ENCODE peak calls at places on chromosomes 13 and 19, in six cellular contexts. S is mesendoderm, G is IMR-90, I is neuronal stem cell, K is mesenchymal stem cell, L is H1. U is an unnamed sample. For H3K27me3, the result is how much of the 10 kb centered on the place peaks cover.

GRCh38 chr13:98222081-98222554 is 45.0 kb upstream of the RNF113B start:
- DNase-seq in I (no peak), L (no peak), G (peak), K (peak), S (no peak), U (no peak)

GRCh38 chr19:33310606-33311325 is 8.4 kb upstream of the CEBPA start:
- DNase-seq in G (no peak), I (no peak), K (no peak), S (no peak), L (no peak), U (no peak)

GRCh38 chr19:4494691-4495064 is 22.6 kb downstream of the HDGFL2 start:
- DNase-seq in G (no peak), K (no peak), L (no peak), S (no peak), I (no peak), U (no peak)

GRCh38 chr13:32334676-32335075 is 19.4 kb downstream of the BRCA2 start:
- DNase-seq in G (peak), K (peak), L (no peak), S (peak), I (no peak), U (no peak)

GRCh38 chr13:104043184-104043583 is 977.0 kb upstream of the SLC10A2 start:
- DNase-seq in I (no peak), L (no peak), K (peak), S (no peak), G (peak), U (no peak)

GRCh38 chr13:19052931-19053330 is 128.7 kb downstream of the TUBA3C start:
- DNase-seq in L (no peak), K (no peak), S (no peak), G (no peak), I (no peak), U (no peak)

GRCh38 chr13:111265006-111265700 is 55.3 kb upstream of the TEX29 start:
- DNase-seq in I (no peak), G (no peak), K (no peak), L (peak), S (peak), U (no peak)

GRCh38 chr19:31332096-31332495 is 17.1 kb downstream of the TSHZ3 start:
- DNase-seq in K (peak), I (no peak), L (no peak), S (no peak), G (peak), U (no peak)

GRCh38 chr13:30103161-30103858 is 204.0 kb downstream of the KATNAL1 start:
- DNase-seq in K (no peak), G (no peak), I (no peak), L (no peak), S (no peak), U (no peak)

GRCh38 chr13:38687246-38688229 is 661 bp downstream of the FREM2 start:
- DNase-seq in L (peak), S (peak), I (no peak), K (peak), G (no peak), U (peak)

GRCh38 chr13:99304541-99304940 is 2.7 kb downstream of the GPR183 start:
- DNase-seq in K (no peak), S (no peak), G (no peak), L (no peak), I (no peak), U (no peak)

GRCh38 chr13:36346222-36347083 is at the start of gene SPART:
- DNase-seq in K (peak), I (peak), L (peak), G (peak), S (peak), U (peak)

GRCh38 chr13:46165485-46166220 is 16.3 kb downstream of the LCP1 start:
- DNase-seq in G (no peak), K (no peak), I (no peak), L (no peak), S (no peak), U (no peak)

GRCh38 chr13:80463673-80464352 is 122.9 kb upstream of the SPRY2 start:
- DNase-seq in L (no peak), G (no peak), S (no peak), I (no peak), K (no peak), U (no peak)

GRCh38 chr19:50702870-50703829 is 16.5 kb downstream of the SHANK1 start:
- DNase-seq in G (peak), K (no peak), I (no peak), L (no peak), S (no peak), U (no peak)

GRCh38 chr19:23116802-23117571 is at the start of gene ZNF730:
- DNase-seq in L (peak), S (peak), I (peak), K (peak), G (peak), U (peak)

GRCh38 chr19:13036366-13036976 is 41.2 kb downstream of the NFIX start:
- DNase-seq in G (peak), S (peak), L (no peak), I (no peak), K (no peak), U (no peak)

GRCh38 chr19:17246681-17247425 is 1.1 kb upstream of the NR2F6 start:
- DNase-seq in I (no peak), K (peak), S (no peak), L (peak), G (peak), U (no peak)

GRCh38 chr19:42131149-42132029 is 857 bp downstream of the POU2F2 start:
- DNase-seq in G (no peak), K (no peak), I (no peak), S (no peak), L (no peak), U (no peak)
- H3K27me3 ChIP-seq in G (under half), K (under half), I (half or more), S (under half), L (under half), U (under half)

GRCh38 chr13:22748866-22749586 is 431.8 kb upstream of the SGCG start:
- DNase-seq in G (no peak), K (no peak), S (no peak), L (no peak), I (no peak), U (no peak)

GRCh38 chr13:22740264-22740663 is 440.5 kb upstream of the SGCG start:
- DNase-seq in K (no peak), L (no peak), G (no peak), I (peak), S (peak), U (no peak)

GRCh38 chr13:22749626-22750025 is 431.2 kb upstream of the SGCG start:
- DNase-seq in L (no peak), S (no peak), I (no peak), G (no peak), K (no peak), U (no peak)

GRCh38 chr13:22744688-22745452 is 435.9 kb upstream of the SGCG start:
- DNase-seq in G (no peak), L (no peak), K (no peak), S (no peak), I (no peak), U (peak)
- H2BK15ac ChIP-seq in G (no peak), L (no peak), K (no peak), S (no peak), I (peak), U (no peak)

GRCh38 chr13:28494861-28495585 is at the start of gene FLT1:
- DNase-seq in L (peak), K (peak), S (peak), G (peak), I (peak), U (peak)

GRCh38 chr13:28499579-28499978 is 4.7 kb upstream of the FLT1 start:
- DNase-seq in I (no peak), K (peak), S (no peak), G (peak), L (no peak), U (no peak)

GRCh38 chr13:28498481-28499115 is 3.7 kb upstream of the FLT1 start:
- DNase-seq in I (no peak), G (no peak), L (no peak), S (no peak), K (no peak), U (no peak)

GRCh38 chr13:28495586-28496564 is 947 bp upstream of the FLT1 start:
- DNase-seq in I (no peak), K (no peak), S (peak), G (no peak), L (peak), U (no peak)

DNA sequence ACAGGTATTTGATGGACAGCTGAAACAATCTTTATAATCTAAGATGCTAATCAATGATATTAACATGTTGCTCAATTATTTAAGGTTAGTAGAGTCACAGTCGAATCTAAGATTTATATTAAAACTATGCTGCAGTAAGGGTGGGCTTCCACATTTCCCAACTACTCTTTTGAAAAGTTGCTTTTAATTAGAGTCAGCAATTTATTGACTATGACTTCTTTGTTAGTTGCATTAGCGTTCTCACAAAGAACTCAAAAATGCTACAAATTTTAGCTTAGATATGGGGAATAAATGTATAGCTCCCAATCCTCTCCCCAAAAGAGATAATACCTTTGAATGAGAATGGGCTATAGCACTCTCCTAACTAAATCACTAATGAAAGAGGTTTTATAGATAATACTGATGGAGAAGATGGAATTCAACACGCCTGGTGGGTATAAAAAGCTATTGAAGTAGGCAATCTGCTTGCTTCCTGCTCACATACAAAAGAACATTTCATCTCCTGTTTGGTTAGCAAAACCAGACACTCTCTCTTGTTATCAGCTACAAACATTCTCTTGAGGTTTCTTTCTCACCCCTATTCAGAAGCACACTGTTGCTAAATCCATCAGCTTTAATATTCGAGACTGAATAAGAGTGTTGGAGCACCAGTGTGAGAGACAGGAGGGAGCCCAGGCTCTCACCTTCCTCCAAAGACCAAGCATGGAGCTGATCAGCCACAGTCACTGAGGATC is 2.4 kb upstream of the FLT1 start:
- DNase-seq in S (no peak), K (no peak), G (no peak), L (no peak), I (no peak), U (no peak)
- H3K27me3 ChIP-seq in S (under half), K (half or more), G (under half), L (under half), I (half or more), U (under half)

GRCh38 chr19:3266092-3266693 is 41.7 kb downstream of the CELF5 start:
- DNase-seq in G (no peak), L (no peak), I (no peak), K (no peak), S (no peak), U (no peak)

GRCh38 chr19:3265432-3265831 is 41.0 kb downstream of the CELF5 start:
- DNase-seq in K (no peak), I (no peak), L (no peak), G (no peak), S (no peak), U (no peak)

GRCh38 chr19:3262362-3262761 is 37.9 kb downstream of the CELF5 start:
- DNase-seq in S (no peak), K (no peak), G (no peak), L (no peak), I (no peak), U (no peak)

GRCh38 chr19:3266792-3267469 is 42.5 kb downstream of the CELF5 start:
- DNase-seq in S (no peak), K (no peak), G (no peak), I (no peak), L (no peak), U (no peak)

GRCh38 chr19:3263866-3264265 is 39.4 kb downstream of the CELF5 start:
- DNase-seq in S (no peak), G (no peak), L (no peak), I (no peak), K (no peak), U (no peak)
- H2BK15ac ChIP-seq in S (no peak), G (no peak), L (no peak), I (no peak), K (no peak), U (no peak)

GRCh38 chr13:113364371-113364932 is 522 bp upstream of the GRTP1 start:
- DNase-seq in G (no peak), K (no peak), I (peak), S (no peak), L (no peak), U (no peak)
- H3K27me3 ChIP-seq in G (under half), K (under half), I (under half), S (under half), L (under half), U (under half)

DNA sequence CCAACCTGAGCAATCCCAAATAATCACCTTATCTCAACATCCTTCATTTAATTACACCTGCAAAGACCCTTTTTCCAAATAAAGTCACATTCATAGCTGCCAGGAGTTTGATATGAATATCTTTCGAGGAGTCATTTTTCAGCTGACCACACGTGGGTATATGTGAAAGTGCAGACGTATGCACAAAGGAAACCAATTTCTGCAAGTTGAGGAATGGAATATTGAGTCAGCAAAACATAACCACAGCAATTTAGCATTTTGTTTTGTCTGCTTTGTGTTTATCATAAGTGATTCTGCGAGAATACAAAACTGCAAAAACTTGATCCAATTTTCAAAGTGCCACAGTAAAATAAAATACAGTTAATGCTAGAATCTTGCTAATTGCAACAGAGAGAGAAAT is 295.9 kb downstream of the SUCLA2 start:
- DNase-seq in K (no peak), S (no peak), L (no peak), G (no peak), I (no peak), U (no peak)
- H2BK15ac ChIP-seq in K (no peak), S (no peak), L (no peak), G (no peak), I (no peak), U (no peak)

DNA sequence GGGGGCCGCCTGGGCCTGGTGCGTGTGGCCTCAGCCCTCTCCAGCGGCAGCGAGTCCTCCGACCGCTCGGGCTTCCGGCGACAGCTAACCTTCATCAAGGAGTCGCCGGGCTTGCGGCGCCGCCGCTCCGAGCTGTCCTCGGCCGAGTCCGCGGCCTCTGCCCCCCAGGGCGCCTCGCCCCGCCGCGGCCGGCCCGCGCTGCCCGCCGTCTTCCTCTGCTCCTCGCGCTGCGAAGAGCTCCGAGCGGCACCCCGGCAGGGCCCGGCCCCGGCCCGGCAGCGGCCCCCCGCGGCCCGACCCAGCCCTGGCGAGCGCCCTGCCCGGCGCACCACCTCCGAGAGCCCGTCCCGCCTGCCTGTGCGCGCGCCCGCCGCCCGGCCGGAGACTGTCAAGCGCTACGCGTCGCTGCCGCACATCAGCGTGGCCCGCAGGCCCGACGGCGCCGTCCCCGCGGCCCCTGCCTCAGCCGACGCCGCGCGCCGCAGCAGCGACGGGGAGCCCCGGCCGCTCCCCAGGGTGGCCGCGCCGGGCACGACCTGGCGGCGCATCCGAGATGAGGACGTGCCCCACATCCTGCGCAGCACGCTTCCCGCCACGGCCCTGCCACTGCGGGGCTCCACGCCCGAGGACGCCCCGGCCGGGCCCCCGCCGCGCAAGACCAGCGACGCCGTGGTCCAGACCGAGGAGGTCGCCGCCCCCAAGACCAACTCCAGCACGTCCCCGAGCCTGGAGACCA is 9.6 kb downstream of the C19orf25 start:
- DNase-seq in S (no peak), L (no peak), G (no peak), I (no peak), K (no peak), U (no peak)
- H3K27me3 ChIP-seq in S (under half), L (half or more), G (half or more), I (under half), K (under half), U (half or more)